ENCODE peak calls at places on chromosome 9, in eight cellular contexts. V, Y, U, I, E, J, D and H are unnamed samples.

GRCh38 chr9:95807326-95807947 is 68.1 kb upstream of the ERCC6L2 start:
- DNase-seq in E (no peak), Y (no peak), U (peak), I (no peak), D (no peak), J (peak), V (no peak), H (no peak)

GRCh38 chr9:14263707-14264483 is 50.0 kb downstream of the NFIB start:
- DNase-seq in D (no peak), E (no peak), J (no peak), V (no peak), I (no peak), Y (no peak), U (no peak), H (no peak)

GRCh38 chr9:104700306-104700705 is 6.0 kb downstream of the OR13D1 start:
- DNase-seq in J (no peak), I (no peak), V (no peak), U (no peak), D (no peak), E (no peak), Y (no peak), H (no peak)

GRCh38 chr9:34233691-34234090 is 54.8 kb downstream of the UBAP1 start:
- DNase-seq in J (peak), Y (no peak), I (no peak), V (no peak), D (no peak), E (no peak), U (no peak), H (no peak)

GRCh38 chr9:88090151-88090581 is 48.1 kb downstream of the SPATA31C2 start:
- DNase-seq in V (peak), Y (no peak), E (no peak), I (peak), U (peak), D (peak), J (peak), H (peak)

GRCh38 chr9:12776775-12777055 is 1.9 kb downstream of the LURAP1L start:
- DNase-seq in U (no peak), I (no peak), E (no peak), Y (no peak), J (peak), V (no peak), D (no peak), H (no peak)

GRCh38 chr9:77956555-77956954 is 75.1 kb downstream of the GNAQ start:
- DNase-seq in E (no peak), U (no peak), V (no peak), J (no peak), I (no peak), Y (no peak), D (peak), H (no peak)

GRCh38 chr9:35510745-35511428 is 21.0 kb downstream of the RUSC2 start:
- DNase-seq in Y (no peak), U (peak), D (no peak), V (peak), J (peak), E (no peak), I (peak), H (no peak)

GRCh38 chr9:97359147-97359546 is 51.7 kb downstream of the CCDC180 start:
- DNase-seq in U (no peak), Y (peak), D (no peak), E (no peak), J (no peak), I (no peak), V (no peak), H (no peak)

GRCh38 chr9:89601306-89601705 is 3.5 kb upstream of the GADD45G start:
- DNase-seq in D (peak), J (no peak), V (no peak), U (peak), E (no peak), I (no peak), Y (no peak), H (no peak)

GRCh38 chr9:129569506-129570449 is 51.1 kb downstream of the C9orf50 start:
- DNase-seq in J (peak), Y (no peak), U (peak), I (peak), E (no peak), D (peak), V (peak), H (no peak)
- TF ChIP-seq CTCF in J (peak), Y (peak), U (peak), I (peak), E (peak), D (peak), V (no peak), H (peak)

GRCh38 chr9:113898151-113898550 is 22.0 kb downstream of the ZNF618 start:
- DNase-seq in V (no peak), D (no peak), Y (no peak), E (no peak), I (no peak), U (no peak), J (no peak), H (no peak)
- TF ChIP-seq CTCF in V (no peak), D (no peak), Y (no peak), E (no peak), I (no peak), U (no peak), J (no peak), H (no peak)

DNA sequence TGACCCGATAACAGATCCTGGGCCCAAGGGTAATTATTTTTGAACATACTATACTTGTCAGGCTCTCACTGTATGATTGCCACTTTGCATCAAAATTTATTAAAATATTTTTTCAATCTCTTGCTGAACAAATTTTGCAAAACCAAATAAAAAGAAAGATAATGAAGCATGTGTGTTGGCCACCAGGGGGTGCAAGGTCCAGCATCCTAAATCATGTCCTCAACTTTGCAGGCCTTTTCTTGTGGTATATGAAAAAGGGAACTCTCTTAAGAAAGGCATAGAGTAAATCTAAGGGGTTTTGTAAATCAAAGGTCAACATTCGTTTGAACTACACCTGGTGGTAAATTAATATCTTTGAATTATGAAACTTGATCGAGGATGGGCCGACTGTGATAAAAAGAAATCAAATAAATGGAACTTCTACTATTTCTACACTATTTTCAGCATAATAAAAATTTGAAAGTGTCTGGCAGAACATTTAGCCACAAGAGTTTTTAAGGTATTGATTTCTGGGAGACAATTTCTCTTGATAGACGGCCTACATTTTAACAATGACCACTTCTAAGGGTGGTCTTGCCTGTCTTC is 676.5 kb downstream of the DMRTA1 start:
- DNase-seq in I (no peak), E (no peak), Y (no peak), U (no peak), V (peak), D (peak), J (peak), H (peak)
- TF ChIP-seq CTCF in I (no peak), E (peak), Y (peak), U (peak), V (peak), D (peak), J (peak), H (peak)

DNA sequence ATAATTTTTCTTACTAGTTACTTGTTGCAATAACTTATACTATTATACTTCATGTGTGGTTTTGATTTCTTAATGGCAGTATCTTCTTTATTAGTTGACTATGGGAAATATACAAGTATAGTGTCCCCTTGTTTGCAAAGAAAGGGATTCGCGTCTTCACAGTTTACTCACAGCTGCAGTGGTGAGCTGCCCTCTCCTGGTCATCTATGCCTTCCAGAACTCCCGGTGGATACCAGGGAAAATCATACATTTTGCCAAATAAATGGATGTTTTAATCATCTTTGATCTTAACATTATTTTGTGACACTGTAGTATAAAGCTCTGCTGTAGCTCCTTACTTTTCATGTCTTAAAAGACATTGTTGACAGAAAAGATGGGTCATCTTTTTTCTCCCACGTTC is 142.0 kb downstream of the ZCCHC7 start:
- DNase-seq in U (peak), E (no peak), J (peak), Y (no peak), D (peak), I (no peak), V (peak), H (no peak)
- TF ChIP-seq CTCF in U (peak), E (peak), J (peak), Y (no peak), D (peak), I (no peak), V (peak), H (peak)

GRCh38 chr9:107141967-107142366 is 141.1 kb upstream of the RAD23B start:
- DNase-seq in Y (no peak), I (no peak), V (no peak), D (peak), U (no peak), J (peak), E (no peak), H (no peak)

GRCh38 chr9:107136296-107136695 is 146.8 kb upstream of the RAD23B start:
- DNase-seq in U (no peak), E (no peak), J (no peak), Y (no peak), D (no peak), V (no peak), I (no peak), H (no peak)

GRCh38 chr9:107142430-107142829 is 140.6 kb upstream of the RAD23B start:
- DNase-seq in U (peak), E (no peak), D (no peak), V (no peak), J (no peak), Y (no peak), I (no peak), H (no peak)

GRCh38 chr9:107138261-107138992 is 144.7 kb upstream of the RAD23B start:
- DNase-seq in U (no peak), I (no peak), E (no peak), Y (no peak), J (no peak), D (peak), V (no peak), H (no peak)

GRCh38 chr9:107137495-107138202 is 145.4 kb upstream of the RAD23B start:
- DNase-seq in V (peak), U (no peak), E (no peak), I (no peak), Y (no peak), D (no peak), J (peak), H (no peak)
- TF ChIP-seq CTCF in V (peak), U (peak), E (peak), I (peak), Y (peak), D (peak), J (peak), H (peak)

GRCh38 chr9:123448247-123448646 is 92.2 kb downstream of the CRB2 start:
- DNase-seq in Y (no peak), D (peak), E (no peak), V (no peak), I (no peak), U (no peak), J (no peak), H (no peak)
- TF ChIP-seq CTCF in Y (no peak), D (no peak), E (no peak), V (no peak), I (no peak), U (no peak), J (no peak), H (no peak)

DNA sequence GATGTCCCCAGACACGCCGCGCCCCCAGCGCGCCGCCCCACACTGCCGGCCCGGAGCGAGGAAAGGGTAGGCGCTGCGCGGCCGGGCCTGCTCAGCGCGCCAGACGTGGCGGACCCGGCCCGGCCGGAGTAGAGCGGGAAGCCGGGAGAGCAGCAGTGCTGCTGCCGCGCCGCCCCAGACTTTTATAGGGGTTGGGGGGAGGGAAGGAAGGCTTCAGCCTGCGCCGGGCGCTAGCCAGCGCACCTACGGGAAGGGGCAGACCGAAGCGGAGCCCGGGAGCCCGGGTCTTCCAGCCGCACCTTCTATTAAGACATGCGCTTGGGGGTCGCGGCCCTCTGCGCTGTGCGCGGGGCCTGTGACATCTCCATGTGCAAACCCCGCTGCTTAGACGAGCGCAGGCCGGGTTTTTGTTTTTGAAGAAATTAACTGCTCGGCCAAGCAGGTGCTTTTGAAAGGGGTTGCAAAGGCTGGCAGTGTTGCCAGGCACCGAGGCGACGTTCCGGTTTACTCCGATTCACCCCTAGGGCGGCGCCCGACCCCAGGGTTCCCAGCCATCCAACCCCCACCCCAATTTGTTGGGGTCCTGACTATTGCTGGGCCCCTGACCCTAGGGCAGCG is 361 bp upstream of the PAX5 start:
- DNase-seq in V (no peak), E (no peak), I (no peak), U (no peak), J (no peak), Y (no peak), D (peak), H (peak)
- TF ChIP-seq CTCF in V (peak), E (peak), I (no peak), U (no peak), J (no peak), Y (no peak), D (peak), H (no peak)

DNA sequence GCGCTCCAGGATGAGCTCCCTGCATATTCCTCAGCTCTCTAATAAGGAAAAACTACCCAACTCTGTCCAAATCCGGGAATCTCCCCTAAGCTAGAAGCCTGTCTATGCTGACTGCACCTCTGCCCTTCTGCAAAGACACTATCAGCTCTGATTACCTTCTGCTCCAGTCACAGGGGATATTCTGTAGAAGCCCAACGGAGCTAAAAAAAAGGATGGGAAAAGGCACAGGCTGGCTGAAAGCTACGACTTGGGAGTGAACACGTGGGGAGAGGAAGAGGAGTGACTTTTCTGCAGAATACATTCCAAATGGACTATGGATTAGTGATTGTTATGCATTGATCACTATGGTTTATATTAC is 50.7 kb downstream of the IARS1 start:
- DNase-seq in J (no peak), E (no peak), Y (no peak), D (no peak), U (no peak), I (no peak), V (no peak), H (no peak)
- TF ChIP-seq CTCF in J (no peak), E (no peak), Y (no peak), D (peak), U (no peak), I (no peak), V (no peak), H (no peak)

DNA sequence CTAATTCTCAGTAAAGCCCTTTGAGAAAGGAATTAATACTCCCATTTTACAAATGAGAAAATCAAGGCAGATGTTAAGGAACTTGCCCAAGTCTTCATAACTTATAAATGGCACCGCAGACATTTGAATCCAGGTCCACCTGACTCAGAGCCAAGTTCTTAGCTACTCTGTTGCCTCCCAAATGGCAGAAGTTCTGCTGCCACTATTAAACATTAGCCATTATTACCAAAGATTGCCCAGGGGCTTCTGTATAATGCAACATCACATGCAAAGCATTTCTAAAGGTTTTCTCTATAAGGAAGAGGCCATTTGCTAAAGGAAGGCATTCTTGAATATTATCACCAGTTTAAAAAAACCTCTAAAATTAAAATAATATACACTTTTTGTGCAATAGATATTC is 28.3 kb downstream of the TPD52L3 start:
- DNase-seq in Y (no peak), V (peak), U (no peak), I (no peak), D (no peak), J (no peak), E (no peak), H (no peak)
- TF ChIP-seq CTCF in Y (no peak), V (no peak), U (no peak), I (no peak), D (no peak), J (no peak), E (no peak), H (no peak)